ENCODE peak calls at places on chromosome 13, in ten cellular contexts. D is sigmoid colon, A is lower leg skin, H is chondrocyte, I is tibial nerve, R is adrenal gland, B is ovary, S is right atrium auricular region, X is cardiac muscle cell, V is uterus. Y is an unnamed sample.

GRCh38 chr13:21435710-21436151 is 23.4 kb downstream of the ZDHHC20 start:
- DNase-seq in D (peak; percentile 63), A (no peak), H (no peak), I (no peak), R (peak; percentile 72), B (no peak), S (peak; percentile 76), X (peak; percentile 79), V (peak; percentile 51), Y (peak; percentile 69)

GRCh38 chr13:43319617-43320444 is 296.4 kb downstream of the DNAJC15 start:
- DNase-seq in D (no peak), A (no peak), H (no peak), I (no peak), R (no peak), B (no peak), S (no peak), X (no peak), V (no peak), Y (no peak)

GRCh38 chr13:73364706-73365105 is 305.9 kb downstream of the KLF5 start:
- DNase-seq in D (no peak), A (no peak), H (no peak), I (no peak), R (no peak), B (no peak), S (no peak), X (no peak), V (no peak), Y (no peak)

GRCh38 chr13:86591862-86592261 is 792.6 kb upstream of the SLITRK6 start:
- DNase-seq in D (no peak), A (no peak), H (no peak), I (no peak), R (no peak), B (no peak), S (no peak), X (peak; percentile 69), V (no peak), Y (no peak)

GRCh38 chr13:23741879-23742510 is 147.2 kb downstream of the MIPEP start:
- DNase-seq in D (no peak), A (no peak), H (no peak), I (no peak), R (no peak), B (no peak), S (no peak), X (no peak), V (no peak), Y (no peak)

GRCh38 chr13:93328943-93329342 is 102.3 kb downstream of the GPC6 start:
- DNase-seq in D (no peak), A (no peak), H (no peak), I (no peak), R (no peak), B (no peak), S (no peak), X (no peak), V (no peak), Y (no peak)

GRCh38 chr13:80133631-80134083 is 207.3 kb downstream of the SPRY2 start:
- DNase-seq in D (no peak), A (no peak), H (no peak), I (no peak), R (no peak), B (no peak), S (no peak), X (no peak), V (no peak), Y (no peak)

GRCh38 chr13:83503424-83503823 is 378.9 kb downstream of the SLITRK1 start:
- DNase-seq in D (no peak), A (no peak), H (no peak), I (no peak), R (no peak), B (no peak), S (no peak), X (peak; percentile 15), V (no peak), Y (no peak)

GRCh38 chr13:99911965-99912566 is 59.5 kb downstream of the ZIC5 start:
- DNase-seq in D (no peak), A (no peak), H (no peak), I (no peak), R (no peak), B (no peak), S (no peak), X (no peak), V (no peak), Y (no peak)

GRCh38 chr13:22091222-22091970 is 420.5 kb downstream of the FGF9 start:
- DNase-seq in D (peak; percentile 71), A (no peak), H (no peak), I (no peak), R (no peak), B (no peak), S (no peak), X (peak; percentile 21), V (peak; percentile 30), Y (no peak)

GRCh38 chr13:73000027-73000674 is 58.7 kb upstream of the KLF5 start:
- DNase-seq in D (no peak), A (no peak), H (no peak), I (no peak), R (no peak), B (no peak), S (no peak), X (peak; percentile 52), V (no peak), Y (no peak)

DNA sequence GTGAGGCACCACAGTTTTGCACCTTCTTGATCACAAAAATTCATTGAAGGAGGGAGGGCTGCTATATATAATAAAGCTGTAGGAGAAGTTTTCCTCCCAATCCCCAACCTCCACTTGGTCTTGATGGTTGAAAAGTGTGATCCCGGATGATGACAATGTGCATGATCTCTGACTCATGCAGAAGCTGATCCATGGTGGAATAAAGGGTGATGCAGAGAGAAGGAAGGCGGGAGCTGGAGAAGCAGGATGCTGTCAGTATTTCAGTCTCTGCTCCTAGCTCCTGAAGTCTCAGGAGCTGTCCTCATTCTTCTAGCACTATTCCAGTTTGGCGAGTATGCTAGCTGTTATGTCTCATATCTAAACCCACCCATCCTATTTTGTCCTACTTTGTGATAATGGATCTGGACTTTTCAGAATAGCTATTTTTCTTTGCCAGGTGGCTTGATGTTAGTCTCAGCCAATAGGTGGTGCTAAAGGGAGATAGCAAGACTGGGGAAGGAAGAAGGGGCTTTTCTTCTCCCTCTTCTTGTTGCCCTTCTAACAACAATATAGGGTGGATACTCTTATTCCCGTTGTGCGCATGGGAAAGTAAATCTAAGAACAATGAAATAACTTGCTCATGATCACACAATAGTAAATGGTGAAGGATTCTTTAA is 65.6 kb upstream of the HTR2A start:
- DNase-seq in D (no peak), A (no peak), H (no peak), I (no peak), R (no peak), B (no peak), S (no peak), X (peak; percentile 6), V (no peak), Y (no peak)
- TF ChIP-seq CTCF in D (no peak), A (no peak), H (peak; percentile 57), I (no peak), R (no peak), B (no peak), S (peak; percentile 32), X (peak; percentile 36), V (no peak), Y (no peak)

GRCh38 chr13:88196106-88196505 is 524.9 kb downstream of the SLITRK5 start:
- DNase-seq in D (no peak), A (no peak), H (no peak), I (no peak), R (no peak), B (no peak), S (no peak), X (no peak), V (no peak), Y (no peak)
- TF ChIP-seq CTCF in D (no peak), A (no peak), H (no peak), I (no peak), R (no peak), B (no peak), S (no peak), X (no peak), V (no peak), Y (no peak)

GRCh38 chr13:31869582-31869981 is 130.3 kb downstream of the RXFP2 start:
- DNase-seq in D (no peak), A (no peak), H (no peak), I (no peak), R (no peak), B (no peak), S (no peak), X (no peak), V (no peak), Y (no peak)

GRCh38 chr13:31867709-31868108 is 128.4 kb downstream of the RXFP2 start:
- DNase-seq in D (no peak), A (no peak), H (no peak), I (no peak), R (no peak), B (no peak), S (no peak), X (no peak), V (no peak), Y (no peak)

GRCh38 chr13:31864307-31864706 is 125.0 kb downstream of the RXFP2 start:
- DNase-seq in D (no peak), A (no peak), H (no peak), I (no peak), R (no peak), B (no peak), S (no peak), X (no peak), V (no peak), Y (no peak)

GRCh38 chr13:31862828-31863227 is 123.5 kb downstream of the RXFP2 start:
- DNase-seq in D (no peak), A (no peak), H (no peak), I (no peak), R (no peak), B (no peak), S (no peak), X (no peak), V (no peak), Y (no peak)

DNA sequence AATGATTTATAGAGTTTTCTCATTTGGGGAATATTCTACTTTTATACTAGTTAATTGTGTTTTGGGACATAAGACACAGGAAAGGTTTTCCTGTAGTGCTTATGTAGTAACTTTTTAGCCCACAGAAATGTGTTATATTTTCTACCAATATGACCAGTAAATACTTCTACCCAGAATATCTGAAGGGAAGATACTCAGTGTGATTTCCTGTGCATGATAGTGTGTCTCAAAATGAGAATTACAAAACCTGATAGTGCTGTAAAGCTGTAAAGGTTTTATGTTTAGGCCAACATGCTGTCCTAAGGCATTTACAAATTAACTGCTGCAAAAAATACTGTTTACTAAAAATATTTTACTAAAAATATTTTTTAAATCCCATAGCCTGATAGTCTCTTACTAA is 126.8 kb downstream of the RXFP2 start:
- DNase-seq in D (no peak), A (no peak), H (no peak), I (no peak), R (no peak), B (no peak), S (no peak), X (no peak), V (no peak), Y (no peak)
- TF ChIP-seq CTCF in D (no peak), A (no peak), H (no peak), I (no peak), R (no peak), B (no peak), S (no peak), X (no peak), V (no peak), Y (no peak)

DNA sequence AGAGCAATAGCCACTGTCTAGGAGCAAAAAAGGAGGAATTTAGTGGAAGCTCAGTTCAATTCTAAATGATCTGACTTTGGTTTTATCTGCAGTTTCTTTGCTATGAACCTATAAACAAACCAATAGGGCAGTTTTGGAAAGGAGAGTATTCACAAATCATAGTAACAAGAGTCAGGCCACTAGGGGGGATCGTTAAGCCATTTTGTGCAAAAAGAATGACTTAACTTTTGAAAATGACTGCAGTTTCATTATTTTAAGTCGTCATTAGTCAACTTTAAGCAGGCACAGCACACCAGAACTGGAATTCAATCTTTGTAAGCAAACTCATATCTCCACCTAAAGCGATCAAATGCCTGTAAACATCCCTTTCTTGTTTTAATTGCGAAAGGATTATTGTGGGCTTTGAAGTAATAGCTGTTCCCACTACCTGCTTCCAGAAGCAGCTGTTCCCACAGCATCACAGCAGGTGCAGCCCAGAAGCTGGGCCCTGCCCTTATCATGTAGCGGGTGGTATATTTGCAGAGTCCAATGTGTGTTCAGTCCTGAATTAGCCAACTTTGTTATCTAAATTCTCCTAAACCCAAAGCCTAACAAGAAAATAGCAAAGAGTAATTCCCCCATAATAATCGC is 51.5 kb downstream of the SOX21 start:
- DNase-seq in D (no peak), A (no peak), H (no peak), I (no peak), R (no peak), B (no peak), S (no peak), X (peak; percentile 27), V (no peak), Y (no peak)
- TF ChIP-seq CTCF in D (no peak), A (no peak), H (peak; percentile 71), I (no peak), R (no peak), B (no peak), S (peak; percentile 16), X (peak; percentile 43), V (no peak), Y (no peak)

Y was measured in thyroid gland.